ENCODE peak calls at places on chromosome 9, in ten cellular contexts. One of them, this sample, is unnamed. For H3K4me1, the result is how much of the 10 kb centered on the place peaks cover.

GRCh38 chr9:77495834-77496671 is 152.1 kb downstream of the GNA14 start:
- DNase-seq in spleen: no peak
- DNase-seq in A549: peak
- DNase-seq in adrenal gland: peak
- DNase-seq in Peyer's patch: no peak
- DNase-seq in IMR-90: peak
- DNase-seq in heart left ventricle: peak
- DNase-seq in transverse colon: no peak
- DNase-seq in ovary: no peak
- DNase-seq in tibial nerve: no peak
- DNase-seq in this sample: no peak

GRCh38 chr9:38371495-38371894 is 21.0 kb upstream of the ALDH1B1 start:
- DNase-seq in transverse colon: peak
- DNase-seq in adrenal gland: peak
- DNase-seq in ovary: no peak
- DNase-seq in A549: peak
- DNase-seq in tibial nerve: no peak
- DNase-seq in heart left ventricle: no peak
- DNase-seq in spleen: no peak
- DNase-seq in Peyer's patch: no peak
- DNase-seq in IMR-90: peak
- DNase-seq in this sample: peak

GRCh38 chr9:75455444-75455921 is 367.2 kb downstream of the OSTF1 start:
- DNase-seq in heart left ventricle: peak
- DNase-seq in A549: no peak
- DNase-seq in tibial nerve: no peak
- DNase-seq in spleen: no peak
- DNase-seq in adrenal gland: peak
- DNase-seq in transverse colon: no peak
- DNase-seq in IMR-90: peak
- DNase-seq in Peyer's patch: no peak
- DNase-seq in ovary: no peak
- DNase-seq in this sample: no peak

GRCh38 chr9:28163619-28164018 is 590.3 kb upstream of the C9orf72 start:
- DNase-seq in A549: no peak
- DNase-seq in spleen: no peak
- DNase-seq in heart left ventricle: no peak
- DNase-seq in adrenal gland: no peak
- DNase-seq in IMR-90: no peak
- DNase-seq in tibial nerve: no peak
- DNase-seq in Peyer's patch: no peak
- DNase-seq in transverse colon: no peak
- DNase-seq in ovary: no peak
- DNase-seq in this sample: no peak

GRCh38 chr9:135308809-135309762 is 170.5 kb upstream of the PPP1R26 start:
- DNase-seq in transverse colon: no peak
- DNase-seq in IMR-90: no peak
- DNase-seq in Peyer's patch: no peak
- DNase-seq in ovary: no peak
- DNase-seq in adrenal gland: no peak
- DNase-seq in tibial nerve: no peak
- DNase-seq in A549: no peak
- DNase-seq in heart left ventricle: no peak
- DNase-seq in spleen: peak
- DNase-seq in this sample: no peak

GRCh38 chr9:128689293-128689770 is 310 bp downstream of the SET start:
- DNase-seq in Peyer's patch: no peak
- DNase-seq in spleen: no peak
- DNase-seq in tibial nerve: peak
- DNase-seq in transverse colon: no peak
- DNase-seq in ovary: peak
- DNase-seq in adrenal gland: peak
- DNase-seq in A549: peak
- DNase-seq in heart left ventricle: peak
- DNase-seq in IMR-90: no peak
- DNase-seq in this sample: peak

GRCh38 chr9:106869028-106869427 is 6.1 kb downstream of the ZNF462 start:
- DNase-seq in tibial nerve: no peak
- DNase-seq in A549: no peak
- DNase-seq in spleen: no peak
- DNase-seq in adrenal gland: no peak
- DNase-seq in heart left ventricle: no peak
- DNase-seq in IMR-90: no peak
- DNase-seq in ovary: no peak
- DNase-seq in transverse colon: no peak
- DNase-seq in Peyer's patch: no peak
- DNase-seq in this sample: no peak

GRCh38 chr9:3963266-3964019 is 336.4 kb downstream of the GLIS3 start:
- DNase-seq in transverse colon: no peak
- DNase-seq in A549: peak
- DNase-seq in tibial nerve: no peak
- DNase-seq in IMR-90: peak
- DNase-seq in heart left ventricle: peak
- DNase-seq in spleen: no peak
- DNase-seq in Peyer's patch: no peak
- DNase-seq in adrenal gland: peak
- DNase-seq in ovary: peak
- DNase-seq in this sample: no peak

GRCh38 chr9:9790216-9790872 is 822.5 kb downstream of the PTPRD start:
- DNase-seq in ovary: no peak
- DNase-seq in Peyer's patch: no peak
- DNase-seq in adrenal gland: peak
- DNase-seq in A549: peak
- DNase-seq in spleen: no peak
- DNase-seq in transverse colon: peak
- DNase-seq in tibial nerve: no peak
- DNase-seq in IMR-90: no peak
- DNase-seq in heart left ventricle: no peak
- DNase-seq in this sample: no peak

GRCh38 chr9:132663851-132664250 is 5.9 kb downstream of the DDX31 start:
- DNase-seq in IMR-90: no peak
- DNase-seq in Peyer's patch: no peak
- DNase-seq in adrenal gland: no peak
- DNase-seq in ovary: no peak
- DNase-seq in tibial nerve: no peak
- DNase-seq in A549: no peak
- DNase-seq in heart left ventricle: no peak
- DNase-seq in spleen: no peak
- DNase-seq in transverse colon: no peak
- DNase-seq in this sample: no peak

GRCh38 chr9:127783111-127783621 is 2.7 kb upstream of the CDK9 start:
- DNase-seq in heart left ventricle: no peak
- DNase-seq in IMR-90: no peak
- DNase-seq in tibial nerve: no peak
- DNase-seq in A549: no peak
- DNase-seq in spleen: peak
- DNase-seq in ovary: no peak
- DNase-seq in Peyer's patch: no peak
- DNase-seq in transverse colon: peak
- DNase-seq in adrenal gland: peak
- DNase-seq in this sample: no peak

GRCh38 chr9:85723220-85723619 is 18.5 kb downstream of the AGTPBP1 start:
- DNase-seq in IMR-90: no peak
- DNase-seq in ovary: no peak
- DNase-seq in transverse colon: no peak
- DNase-seq in adrenal gland: no peak
- DNase-seq in Peyer's patch: no peak
- DNase-seq in A549: no peak
- DNase-seq in spleen: peak
- DNase-seq in tibial nerve: no peak
- DNase-seq in heart left ventricle: no peak
- DNase-seq in this sample: no peak

GRCh38 chr9:88523056-88523455 is 11.9 kb upstream of the NXNL2 start:
- DNase-seq in transverse colon: no peak
- DNase-seq in adrenal gland: no peak
- DNase-seq in spleen: peak
- DNase-seq in A549: no peak
- DNase-seq in IMR-90: peak
- DNase-seq in Peyer's patch: no peak
- DNase-seq in heart left ventricle: no peak
- DNase-seq in tibial nerve: no peak
- DNase-seq in ovary: no peak
- DNase-seq in this sample: no peak

DNA sequence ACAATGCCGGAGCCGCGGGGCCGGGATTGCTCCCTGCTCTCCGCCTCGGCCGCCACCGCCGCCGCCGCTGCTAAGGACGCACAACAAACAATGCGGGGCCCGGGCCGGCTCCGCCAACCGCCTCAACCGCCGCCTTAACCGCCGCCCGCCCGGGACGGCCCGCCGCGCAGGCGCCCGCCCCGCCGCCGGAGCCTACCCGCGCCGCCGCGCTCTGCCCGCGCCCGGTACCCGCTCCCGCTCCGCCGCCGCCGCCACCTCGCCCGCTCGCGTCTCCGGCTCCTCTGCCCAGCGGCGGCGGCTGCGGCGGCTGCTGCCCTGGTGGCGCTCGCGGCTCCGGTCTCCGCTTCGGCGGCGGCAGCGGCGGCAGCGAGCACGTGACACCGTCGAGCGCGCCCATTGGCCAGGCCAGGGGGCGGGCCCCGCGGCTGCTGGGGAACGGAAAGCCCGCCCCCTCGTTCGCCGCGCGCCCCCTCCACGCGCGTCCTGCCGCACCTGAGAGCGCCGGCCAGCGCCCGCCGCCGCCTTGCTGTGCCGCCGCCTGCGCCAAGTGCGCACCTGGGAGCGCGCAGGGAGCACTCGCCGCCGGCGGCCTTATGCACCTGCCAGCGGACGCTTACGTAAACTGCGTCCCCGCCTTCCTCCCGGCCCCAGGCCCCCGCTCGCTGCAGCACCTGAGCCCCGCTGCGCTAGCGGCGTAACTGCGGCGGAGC is at the start of gene STRBP:
- DNase-seq in spleen: peak
- DNase-seq in IMR-90: peak
- DNase-seq in heart left ventricle: peak
- DNase-seq in tibial nerve: peak
- DNase-seq in adrenal gland: peak
- DNase-seq in ovary: peak
- DNase-seq in Peyer's patch: peak
- DNase-seq in transverse colon: peak
- DNase-seq in A549: peak
- DNase-seq in this sample: peak
- TF ChIP-seq POLR2A in spleen: no peak
- TF ChIP-seq POLR2A in IMR-90: no peak
- TF ChIP-seq POLR2A in heart left ventricle: peak
- TF ChIP-seq POLR2A in tibial nerve: peak
- TF ChIP-seq POLR2A in adrenal gland: peak
- TF ChIP-seq POLR2A in ovary: no peak
- TF ChIP-seq POLR2A in Peyer's patch: no peak
- TF ChIP-seq POLR2A in transverse colon: no peak
- TF ChIP-seq POLR2A in A549: peak
- TF ChIP-seq POLR2A in this sample: no peak

GRCh38 chr9:136606687-136607333 is 55.9 kb upstream of the EGFL7 start:
- DNase-seq in spleen: no peak
- DNase-seq in ovary: no peak
- DNase-seq in tibial nerve: no peak
- DNase-seq in adrenal gland: no peak
- DNase-seq in Peyer's patch: no peak
- DNase-seq in IMR-90: no peak
- DNase-seq in heart left ventricle: no peak
- DNase-seq in A549: no peak
- DNase-seq in transverse colon: peak
- DNase-seq in this sample: no peak

GRCh38 chr9:136607334-136607919 is 55.3 kb upstream of the EGFL7 start:
- DNase-seq in adrenal gland: no peak
- DNase-seq in ovary: no peak
- DNase-seq in IMR-90: no peak
- DNase-seq in A549: no peak
- DNase-seq in transverse colon: no peak
- DNase-seq in Peyer's patch: no peak
- DNase-seq in tibial nerve: no peak
- DNase-seq in heart left ventricle: no peak
- DNase-seq in spleen: no peak
- DNase-seq in this sample: no peak

GRCh38 chr9:136604823-136605525 is 57.7 kb upstream of the EGFL7 start:
- DNase-seq in transverse colon: peak
- DNase-seq in spleen: no peak
- DNase-seq in tibial nerve: no peak
- DNase-seq in IMR-90: no peak
- DNase-seq in ovary: no peak
- DNase-seq in A549: no peak
- DNase-seq in adrenal gland: no peak
- DNase-seq in heart left ventricle: no peak
- DNase-seq in Peyer's patch: no peak
- DNase-seq in this sample: no peak

GRCh38 chr9:136603901-136604816 is 58.3 kb upstream of the NOTCH1 start:
- DNase-seq in ovary: no peak
- DNase-seq in IMR-90: no peak
- DNase-seq in adrenal gland: peak
- DNase-seq in Peyer's patch: no peak
- DNase-seq in A549: no peak
- DNase-seq in transverse colon: peak
- DNase-seq in heart left ventricle: peak
- DNase-seq in tibial nerve: no peak
- DNase-seq in spleen: peak
- DNase-seq in this sample: no peak

DNA sequence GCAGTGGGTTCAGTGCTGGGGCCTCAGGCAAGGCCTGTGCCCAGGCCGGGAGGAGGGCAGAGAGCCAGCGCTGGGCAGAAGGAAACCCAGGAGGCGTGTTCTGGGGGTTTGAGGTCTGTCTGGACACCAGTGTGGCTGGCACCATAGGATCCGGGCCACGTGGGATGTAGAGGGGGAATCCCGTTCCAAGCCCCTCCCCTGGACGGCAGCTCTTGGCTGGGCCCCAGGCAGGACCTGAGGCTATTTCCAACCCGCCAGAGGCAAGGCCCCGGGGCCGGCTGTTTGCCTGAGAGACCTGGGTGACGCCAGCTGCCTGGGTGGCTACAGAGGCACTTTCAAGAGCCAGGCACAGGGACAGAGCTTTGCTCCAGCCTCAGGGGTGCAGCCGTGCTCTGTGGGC is 56.8 kb upstream of the EGFL7 start:
- DNase-seq in heart left ventricle: no peak
- DNase-seq in IMR-90: no peak
- DNase-seq in Peyer's patch: no peak
- DNase-seq in adrenal gland: no peak
- DNase-seq in ovary: no peak
- DNase-seq in spleen: no peak
- DNase-seq in A549: no peak
- DNase-seq in tibial nerve: no peak
- DNase-seq in transverse colon: no peak
- DNase-seq in this sample: no peak
- H3K27ac ChIP-seq in heart left ventricle: peak
- H3K27ac ChIP-seq in IMR-90: no peak
- H3K27ac ChIP-seq in Peyer's patch: no peak
- H3K27ac ChIP-seq in adrenal gland: no peak
- H3K27ac ChIP-seq in ovary: no peak
- H3K27ac ChIP-seq in spleen: no peak
- H3K27ac ChIP-seq in A549: no peak
- H3K27ac ChIP-seq in tibial nerve: peak
- H3K27ac ChIP-seq in transverse colon: peak
- H3K27ac ChIP-seq in this sample: no peak

GRCh38 chr9:93096131-93096802 is at the start of gene CARD19:
- DNase-seq in spleen: no peak
- DNase-seq in A549: peak
- DNase-seq in Peyer's patch: peak
- DNase-seq in transverse colon: peak
- DNase-seq in ovary: no peak
- DNase-seq in IMR-90: peak
- DNase-seq in heart left ventricle: peak
- DNase-seq in adrenal gland: peak
- DNase-seq in tibial nerve: peak
- DNase-seq in this sample: peak
- H3K4me1 ChIP-seq in spleen: half or more
- H3K4me1 ChIP-seq in A549: half or more
- H3K4me1 ChIP-seq in Peyer's patch: under half
- H3K4me1 ChIP-seq in transverse colon: half or more
- H3K4me1 ChIP-seq in ovary: under half
- H3K4me1 ChIP-seq in IMR-90: under half
- H3K4me1 ChIP-seq in heart left ventricle: under half
- H3K4me1 ChIP-seq in adrenal gland: under half
- H3K4me1 ChIP-seq in tibial nerve: half or more
- H3K4me1 ChIP-seq in this sample: under half

GRCh38 chr9:1938675-1939170 is 76.4 kb upstream of the SMARCA2 start:
- DNase-seq in adrenal gland: no peak
- DNase-seq in tibial nerve: no peak
- DNase-seq in IMR-90: no peak
- DNase-seq in ovary: no peak
- DNase-seq in transverse colon: no peak
- DNase-seq in spleen: no peak
- DNase-seq in heart left ventricle: no peak
- DNase-seq in A549: no peak
- DNase-seq in Peyer's patch: no peak
- DNase-seq in this sample: no peak
- TF ChIP-seq POLR2A in adrenal gland: no peak
- TF ChIP-seq POLR2A in tibial nerve: no peak
- TF ChIP-seq POLR2A in IMR-90: no peak
- TF ChIP-seq POLR2A in ovary: no peak
- TF ChIP-seq POLR2A in transverse colon: no peak
- TF ChIP-seq POLR2A in spleen: no peak
- TF ChIP-seq POLR2A in heart left ventricle: no peak
- TF ChIP-seq POLR2A in A549: no peak
- TF ChIP-seq POLR2A in Peyer's patch: no peak
- TF ChIP-seq POLR2A in this sample: no peak

This sample was measured in breast epithelium.